ENCODE peak calls at places on chromosomes 11 and 22, in six cellular contexts. One of them, this sample, is unnamed. For H3K4me1, the result is how much of the 10 kb centered on the place peaks cover.

GRCh38 chr22:30332551-30332950 is 5.8 kb upstream of the TBC1D10A start:
- DNase-seq in A549: no peak
- DNase-seq in lung: no peak
- DNase-seq in transverse colon: no peak
- DNase-seq in heart left ventricle: no peak
- DNase-seq in IMR-90: no peak
- DNase-seq in this sample: no peak

GRCh38 chr11:115941481-115941993 is 437.3 kb upstream of the CADM1 start:
- DNase-seq in A549: no peak
- DNase-seq in lung: no peak
- DNase-seq in transverse colon: peak
- DNase-seq in heart left ventricle: peak
- DNase-seq in IMR-90: peak
- DNase-seq in this sample: peak

GRCh38 chr22:22079404-22080148 is 97.0 kb upstream of the TOP3B start:
- DNase-seq in A549: no peak
- DNase-seq in lung: no peak
- DNase-seq in transverse colon: no peak
- DNase-seq in heart left ventricle: no peak
- DNase-seq in IMR-90: no peak
- DNase-seq in this sample: no peak

GRCh38 chr11:561148-562003 is 606 bp downstream of the RASSF7 start:
- DNase-seq in A549: peak
- DNase-seq in lung: peak
- DNase-seq in transverse colon: peak
- DNase-seq in heart left ventricle: peak
- DNase-seq in IMR-90: no peak
- DNase-seq in this sample: no peak

GRCh38 chr22:43333978-43334377 is 9.2 kb downstream of the SCUBE1 start:
- DNase-seq in A549: no peak
- DNase-seq in lung: no peak
- DNase-seq in transverse colon: no peak
- DNase-seq in heart left ventricle: no peak
- DNase-seq in IMR-90: no peak
- DNase-seq in this sample: no peak

GRCh38 chr11:106070606-106071005 is 6.5 kb downstream of the KBTBD3 start:
- DNase-seq in A549: no peak
- DNase-seq in lung: no peak
- DNase-seq in transverse colon: no peak
- DNase-seq in heart left ventricle: no peak
- DNase-seq in IMR-90: no peak
- DNase-seq in this sample: no peak

GRCh38 chr11:112961751-112962747 is 829 bp downstream of the NCAM1 start:
- DNase-seq in A549: no peak
- DNase-seq in lung: no peak
- DNase-seq in transverse colon: peak
- DNase-seq in heart left ventricle: peak
- DNase-seq in IMR-90: no peak
- DNase-seq in this sample: no peak

GRCh38 chr11:73402834-73403185 is 26.6 kb downstream of the RELT start:
- DNase-seq in A549: no peak
- DNase-seq in lung: no peak
- DNase-seq in transverse colon: no peak
- DNase-seq in heart left ventricle: no peak
- DNase-seq in IMR-90: no peak
- DNase-seq in this sample: no peak

GRCh38 chr11:7353100-7353499 is 101.4 kb downstream of the SYT9 start:
- DNase-seq in A549: peak
- DNase-seq in lung: no peak
- DNase-seq in transverse colon: peak
- DNase-seq in heart left ventricle: no peak
- DNase-seq in IMR-90: no peak
- DNase-seq in this sample: no peak

GRCh38 chr11:19735512-19735911 is 22.9 kb downstream of the NAV2 start:
- DNase-seq in A549: no peak
- DNase-seq in lung: no peak
- DNase-seq in transverse colon: no peak
- DNase-seq in heart left ventricle: no peak
- DNase-seq in IMR-90: peak
- DNase-seq in this sample: no peak

GRCh38 chr11:111426615-111427014 is 47.5 kb upstream of the POU2AF1 start:
- DNase-seq in A549: no peak
- DNase-seq in lung: no peak
- DNase-seq in transverse colon: no peak
- DNase-seq in heart left ventricle: no peak
- DNase-seq in IMR-90: no peak
- DNase-seq in this sample: no peak

GRCh38 chr11:111419641-111420327 is 40.7 kb upstream of the POU2AF1 start:
- DNase-seq in A549: no peak
- DNase-seq in lung: no peak
- DNase-seq in transverse colon: no peak
- DNase-seq in heart left ventricle: no peak
- DNase-seq in IMR-90: no peak
- DNase-seq in this sample: no peak

GRCh38 chr11:111422494-111423249 is 43.6 kb upstream of the POU2AF1 start:
- DNase-seq in A549: peak
- DNase-seq in lung: peak
- DNase-seq in transverse colon: peak
- DNase-seq in heart left ventricle: peak
- DNase-seq in IMR-90: peak
- DNase-seq in this sample: no peak

GRCh38 chr11:111421251-111421650 is 42.2 kb upstream of the POU2AF1 start:
- DNase-seq in A549: no peak
- DNase-seq in lung: no peak
- DNase-seq in transverse colon: no peak
- DNase-seq in heart left ventricle: no peak
- DNase-seq in IMR-90: no peak
- DNase-seq in this sample: no peak

DNA sequence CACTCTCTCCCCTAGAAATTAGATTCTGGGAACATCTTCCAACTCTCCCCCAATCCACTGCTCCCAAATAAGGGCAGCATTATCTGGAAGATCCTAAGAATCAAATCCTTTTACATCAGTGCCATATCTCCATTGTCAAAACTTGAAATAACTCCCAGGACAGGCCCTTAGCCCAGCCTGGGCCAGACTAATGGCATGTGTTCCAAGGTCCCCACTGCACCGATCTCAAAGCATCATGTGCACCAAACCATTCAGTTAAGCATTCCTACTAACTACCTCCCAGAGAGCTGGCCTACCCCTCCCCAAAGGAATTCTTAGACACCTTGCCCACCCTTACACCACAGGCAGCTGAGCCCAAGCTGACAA is 44.2 kb upstream of the POU2AF1 start:
- DNase-seq in A549: no peak
- DNase-seq in lung: no peak
- DNase-seq in transverse colon: no peak
- DNase-seq in heart left ventricle: no peak
- DNase-seq in IMR-90: no peak
- DNase-seq in this sample: no peak
- TF ChIP-seq CTCF in A549: no peak
- TF ChIP-seq CTCF in lung: no peak
- TF ChIP-seq CTCF in transverse colon: no peak
- TF ChIP-seq CTCF in heart left ventricle: no peak
- TF ChIP-seq CTCF in IMR-90: no peak
- TF ChIP-seq CTCF in this sample: no peak

GRCh38 chr11:13997881-13998280 is 35.4 kb downstream of the SPON1 start:
- DNase-seq in A549: no peak
- DNase-seq in lung: no peak
- DNase-seq in transverse colon: no peak
- DNase-seq in heart left ventricle: no peak
- DNase-seq in IMR-90: no peak
- DNase-seq in this sample: no peak

GRCh38 chr11:14007566-14007965 is 45.0 kb downstream of the SPON1 start:
- DNase-seq in A549: no peak
- DNase-seq in lung: no peak
- DNase-seq in transverse colon: no peak
- DNase-seq in heart left ventricle: no peak
- DNase-seq in IMR-90: no peak
- DNase-seq in this sample: no peak

GRCh38 chr11:13999704-14000103 is 37.2 kb downstream of the SPON1 start:
- DNase-seq in A549: no peak
- DNase-seq in lung: no peak
- DNase-seq in transverse colon: no peak
- DNase-seq in heart left ventricle: no peak
- DNase-seq in IMR-90: no peak
- DNase-seq in this sample: no peak

DNA sequence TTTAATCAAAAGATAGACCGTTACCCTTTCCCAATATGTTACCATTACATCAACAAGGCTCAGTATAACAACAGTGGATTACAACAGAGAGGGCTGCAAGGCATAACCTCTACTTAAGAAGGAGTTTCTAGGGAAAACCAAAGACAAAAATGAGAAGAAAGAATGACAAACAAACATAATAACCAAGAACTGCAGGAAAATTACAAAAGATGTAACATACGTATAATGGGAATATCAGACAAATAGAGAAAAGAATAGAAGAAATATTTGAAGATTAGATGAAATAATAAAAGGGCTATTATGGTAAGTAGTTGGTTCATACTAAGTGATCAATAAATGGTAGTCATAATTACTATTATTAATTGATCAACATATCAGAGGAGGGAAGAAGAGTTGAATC is 39.1 kb downstream of the SPON1 start:
- DNase-seq in A549: no peak
- DNase-seq in lung: no peak
- DNase-seq in transverse colon: no peak
- DNase-seq in heart left ventricle: no peak
- DNase-seq in IMR-90: no peak
- DNase-seq in this sample: no peak
- H3K27ac ChIP-seq in A549: no peak
- H3K27ac ChIP-seq in lung: no peak
- H3K27ac ChIP-seq in transverse colon: no peak
- H3K27ac ChIP-seq in heart left ventricle: no peak
- H3K27ac ChIP-seq in IMR-90: no peak
- H3K27ac ChIP-seq in this sample: no peak

GRCh38 chr11:133934096-133934495 is 22.7 kb downstream of the IGSF9B start:
- DNase-seq in A549: no peak
- DNase-seq in lung: no peak
- DNase-seq in transverse colon: no peak
- DNase-seq in heart left ventricle: no peak
- DNase-seq in IMR-90: no peak
- DNase-seq in this sample: no peak
- H3K4me1 ChIP-seq in A549: under half
- H3K4me1 ChIP-seq in lung: under half
- H3K4me1 ChIP-seq in transverse colon: under half
- H3K4me1 ChIP-seq in heart left ventricle: under half
- H3K4me1 ChIP-seq in IMR-90: under half
- H3K4me1 ChIP-seq in this sample: under half

GRCh38 chr11:96241351-96241841 is 101.6 kb downstream of the MAML2 start:
- DNase-seq in A549: no peak
- DNase-seq in lung: no peak
- DNase-seq in transverse colon: peak
- DNase-seq in heart left ventricle: no peak
- DNase-seq in IMR-90: no peak
- DNase-seq in this sample: no peak
- TF ChIP-seq CTCF in A549: no peak
- TF ChIP-seq CTCF in lung: no peak
- TF ChIP-seq CTCF in transverse colon: no peak
- TF ChIP-seq CTCF in heart left ventricle: no peak
- TF ChIP-seq CTCF in IMR-90: peak
- TF ChIP-seq CTCF in this sample: no peak

DNA sequence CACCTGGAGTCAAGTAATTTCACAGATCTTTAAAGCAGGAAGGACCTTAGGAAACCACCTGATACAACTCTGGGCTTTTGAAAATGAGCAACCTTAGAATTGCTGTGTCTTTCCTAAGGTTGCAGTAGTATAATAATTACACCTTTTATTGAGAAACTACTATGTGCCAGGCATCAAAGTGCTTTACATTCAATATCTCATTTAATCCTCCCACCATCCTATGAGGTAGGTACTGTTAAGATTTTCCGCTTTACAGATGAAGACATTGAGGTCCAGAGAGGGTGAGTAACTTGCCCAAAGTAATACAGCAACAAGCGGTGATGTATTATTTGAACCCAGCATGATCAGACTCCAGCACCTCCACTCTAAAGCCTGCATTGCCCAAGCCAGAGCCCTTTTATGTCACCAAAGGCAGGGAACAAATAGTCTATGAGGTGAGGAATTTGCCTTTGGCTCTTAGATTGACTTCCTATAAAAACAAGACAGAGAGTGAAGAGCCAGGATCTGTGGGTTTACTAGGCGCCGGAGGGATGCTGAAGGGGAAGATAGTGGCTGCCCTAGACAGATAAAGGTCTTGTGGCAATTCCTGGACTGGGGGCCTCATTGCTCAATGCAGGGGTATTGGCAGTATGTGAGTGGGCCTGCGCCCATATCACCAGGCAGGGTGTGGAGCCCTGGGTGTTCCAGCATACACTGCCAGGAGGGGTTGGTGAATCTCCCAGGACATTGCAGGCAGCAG is 157.1 kb downstream of the FBXO7 start:
- DNase-seq in A549: no peak
- DNase-seq in lung: no peak
- DNase-seq in transverse colon: no peak
- DNase-seq in heart left ventricle: no peak
- DNase-seq in IMR-90: no peak
- DNase-seq in this sample: no peak
- H3K27ac ChIP-seq in A549: no peak
- H3K27ac ChIP-seq in lung: peak
- H3K27ac ChIP-seq in transverse colon: peak
- H3K27ac ChIP-seq in heart left ventricle: no peak
- H3K27ac ChIP-seq in IMR-90: no peak
- H3K27ac ChIP-seq in this sample: peak

GRCh38 chr11:45089845-45090499 is 56.5 kb upstream of the PRDM11 start:
- DNase-seq in A549: no peak
- DNase-seq in lung: no peak
- DNase-seq in transverse colon: no peak
- DNase-seq in heart left ventricle: no peak
- DNase-seq in IMR-90: peak
- DNase-seq in this sample: no peak
- H3K4me1 ChIP-seq in A549: under half
- H3K4me1 ChIP-seq in lung: under half
- H3K4me1 ChIP-seq in transverse colon: under half
- H3K4me1 ChIP-seq in heart left ventricle: half or more
- H3K4me1 ChIP-seq in IMR-90: under half
- H3K4me1 ChIP-seq in this sample: under half